ENCODE peak calls at places on chromosomes 11 and 22, in seven cellular contexts. One of them, this sample, is unnamed.

GRCh38 chr11:64792482-64792881 is 10.5 kb downstream of the MAP4K2 start:
- DNase-seq in epithelial cell of esophagus: no peak
- DNase-seq in brain microvascular endothelial cell: no peak
- DNase-seq in Calu3: no peak
- DNase-seq in HFFc6: no peak
- DNase-seq in GM12865: no peak
- DNase-seq in activated B cell treated with CpG ODN at 0.5 μM for 24 hours: no peak
- DNase-seq in this sample: no peak

GRCh38 chr11:102666331-102666957 is 39.1 kb downstream of the MMP27 start:
- DNase-seq in epithelial cell of esophagus: peak; percentile 53
- DNase-seq in brain microvascular endothelial cell: peak; percentile 44
- DNase-seq in Calu3: peak; percentile 28
- DNase-seq in HFFc6: peak; percentile 46
- DNase-seq in GM12865: peak; percentile 44
- DNase-seq in activated B cell treated with CpG ODN at 0.5 μM for 24 hours: no peak
- DNase-seq in this sample: no peak

GRCh38 chr11:116078101-116078561 is 573.9 kb upstream of the CADM1 start:
- DNase-seq in epithelial cell of esophagus: no peak
- DNase-seq in brain microvascular endothelial cell: no peak
- DNase-seq in Calu3: no peak
- DNase-seq in HFFc6: no peak
- DNase-seq in GM12865: peak; percentile 51
- DNase-seq in activated B cell treated with CpG ODN at 0.5 μM for 24 hours: no peak
- DNase-seq in this sample: no peak

GRCh38 chr22:26429458-26430238 is 588 bp downstream of the ASPHD2 start:
- DNase-seq in epithelial cell of esophagus: no peak
- DNase-seq in brain microvascular endothelial cell: no peak
- DNase-seq in Calu3: no peak
- DNase-seq in HFFc6: no peak
- DNase-seq in GM12865: peak; percentile 29
- DNase-seq in activated B cell treated with CpG ODN at 0.5 μM for 24 hours: no peak
- DNase-seq in this sample: no peak

GRCh38 chr11:129739339-129739738 is 76.3 kb upstream of the TMEM45B start:
- DNase-seq in epithelial cell of esophagus: no peak
- DNase-seq in brain microvascular endothelial cell: no peak
- DNase-seq in Calu3: no peak
- DNase-seq in HFFc6: no peak
- DNase-seq in GM12865: no peak
- DNase-seq in activated B cell treated with CpG ODN at 0.5 μM for 24 hours: no peak
- DNase-seq in this sample: no peak

GRCh38 chr11:3043315-3043871 is 13.8 kb downstream of the CARS1 start:
- DNase-seq in epithelial cell of esophagus: no peak
- DNase-seq in brain microvascular endothelial cell: no peak
- DNase-seq in Calu3: no peak
- DNase-seq in HFFc6: no peak
- DNase-seq in GM12865: no peak
- DNase-seq in activated B cell treated with CpG ODN at 0.5 μM for 24 hours: no peak
- DNase-seq in this sample: no peak

GRCh38 chr11:134124660-134125451 is 56.0 kb downstream of the JAM3 start:
- DNase-seq in epithelial cell of esophagus: no peak
- DNase-seq in brain microvascular endothelial cell: peak; percentile 37
- DNase-seq in Calu3: peak; percentile 34
- DNase-seq in HFFc6: peak; percentile 4
- DNase-seq in GM12865: no peak
- DNase-seq in activated B cell treated with CpG ODN at 0.5 μM for 24 hours: no peak
- DNase-seq in this sample: no peak

GRCh38 chr11:2741377-2742131 is 41.8 kb upstream of the KCNQ1OT1 start:
- DNase-seq in epithelial cell of esophagus: peak; percentile 17
- DNase-seq in brain microvascular endothelial cell: peak; percentile 63
- DNase-seq in Calu3: no peak
- DNase-seq in HFFc6: peak; percentile 37
- DNase-seq in GM12865: no peak
- DNase-seq in activated B cell treated with CpG ODN at 0.5 μM for 24 hours: no peak
- DNase-seq in this sample: no peak

GRCh38 chr22:29348956-29349355 is 33.5 kb upstream of the RASL10A start:
- DNase-seq in epithelial cell of esophagus: peak; percentile 89
- DNase-seq in brain microvascular endothelial cell: no peak
- DNase-seq in Calu3: no peak
- DNase-seq in HFFc6: no peak
- DNase-seq in GM12865: no peak
- DNase-seq in activated B cell treated with CpG ODN at 0.5 μM for 24 hours: no peak
- DNase-seq in this sample: no peak

GRCh38 chr11:115550291-115551059 is 46.3 kb upstream of the CADM1 start:
- DNase-seq in epithelial cell of esophagus: no peak
- DNase-seq in brain microvascular endothelial cell: no peak
- DNase-seq in Calu3: no peak
- DNase-seq in HFFc6: no peak
- DNase-seq in GM12865: no peak
- DNase-seq in activated B cell treated with CpG ODN at 0.5 μM for 24 hours: no peak
- DNase-seq in this sample: no peak

GRCh38 chr11:64753380-64754123 is 6.2 kb downstream of the PYGM start:
- DNase-seq in epithelial cell of esophagus: no peak
- DNase-seq in brain microvascular endothelial cell: no peak
- DNase-seq in Calu3: no peak
- DNase-seq in HFFc6: no peak
- DNase-seq in GM12865: no peak
- DNase-seq in activated B cell treated with CpG ODN at 0.5 μM for 24 hours: no peak
- DNase-seq in this sample: no peak

GRCh38 chr11:77473001-77473800 is 693 bp downstream of the PAK1 start:
- DNase-seq in epithelial cell of esophagus: peak; percentile 60
- DNase-seq in brain microvascular endothelial cell: no peak
- DNase-seq in Calu3: peak; percentile 56
- DNase-seq in HFFc6: no peak
- DNase-seq in GM12865: peak; percentile 71
- DNase-seq in activated B cell treated with CpG ODN at 0.5 μM for 24 hours: peak; percentile 62
- DNase-seq in this sample: peak; percentile 36

GRCh38 chr11:34513674-34513995 is at the start of gene ELF5:
- DNase-seq in epithelial cell of esophagus: no peak
- DNase-seq in brain microvascular endothelial cell: no peak
- DNase-seq in Calu3: no peak
- DNase-seq in HFFc6: no peak
- DNase-seq in GM12865: no peak
- DNase-seq in activated B cell treated with CpG ODN at 0.5 μM for 24 hours: no peak
- DNase-seq in this sample: no peak

GRCh38 chr22:20319041-20319744 is 667 bp downstream of the DGCR6L start:
- DNase-seq in epithelial cell of esophagus: no peak
- DNase-seq in brain microvascular endothelial cell: no peak
- DNase-seq in Calu3: no peak
- DNase-seq in HFFc6: no peak
- DNase-seq in GM12865: peak; percentile 26
- DNase-seq in activated B cell treated with CpG ODN at 0.5 μM for 24 hours: peak; percentile 37
- DNase-seq in this sample: no peak

GRCh38 chr11:121936781-121937447 is 179.1 kb downstream of the BLID start:
- DNase-seq in epithelial cell of esophagus: peak; percentile 86
- DNase-seq in brain microvascular endothelial cell: peak; percentile 31
- DNase-seq in Calu3: no peak
- DNase-seq in HFFc6: peak; percentile 65
- DNase-seq in GM12865: no peak
- DNase-seq in activated B cell treated with CpG ODN at 0.5 μM for 24 hours: no peak
- DNase-seq in this sample: no peak

GRCh38 chr22:41935015-41935908 is 8.7 kb upstream of the TNFRSF13C start:
- DNase-seq in epithelial cell of esophagus: no peak
- DNase-seq in brain microvascular endothelial cell: no peak
- DNase-seq in Calu3: no peak
- DNase-seq in HFFc6: no peak
- DNase-seq in GM12865: no peak
- DNase-seq in activated B cell treated with CpG ODN at 0.5 μM for 24 hours: peak; percentile 38
- DNase-seq in this sample: no peak

GRCh38 chr11:6655790-6656580 is at the start of gene DCHS1:
- DNase-seq in epithelial cell of esophagus: no peak
- DNase-seq in brain microvascular endothelial cell: no peak
- DNase-seq in Calu3: no peak
- DNase-seq in HFFc6: no peak
- DNase-seq in GM12865: no peak
- DNase-seq in activated B cell treated with CpG ODN at 0.5 μM for 24 hours: no peak
- DNase-seq in this sample: peak; percentile 22

GRCh38 chr22:19689408-19689807 is 24.9 kb upstream of the SEPTIN5 start:
- DNase-seq in epithelial cell of esophagus: no peak
- DNase-seq in brain microvascular endothelial cell: no peak
- DNase-seq in Calu3: no peak
- DNase-seq in HFFc6: no peak
- DNase-seq in GM12865: no peak
- DNase-seq in activated B cell treated with CpG ODN at 0.5 μM for 24 hours: no peak
- DNase-seq in this sample: no peak

GRCh38 chr22:48316245-48316875 is 1511.3 kb downstream of the BRD1 start:
- DNase-seq in epithelial cell of esophagus: no peak
- DNase-seq in brain microvascular endothelial cell: no peak
- DNase-seq in Calu3: no peak
- DNase-seq in HFFc6: no peak
- DNase-seq in GM12865: no peak
- DNase-seq in activated B cell treated with CpG ODN at 0.5 μM for 24 hours: no peak
- DNase-seq in this sample: no peak

GRCh38 chr11:67045314-67045713 is 11.3 kb upstream of the RHOD start:
- DNase-seq in epithelial cell of esophagus: peak; percentile 94
- DNase-seq in brain microvascular endothelial cell: peak; percentile 94
- DNase-seq in Calu3: no peak
- DNase-seq in HFFc6: peak; percentile 83
- DNase-seq in GM12865: peak; percentile 55
- DNase-seq in activated B cell treated with CpG ODN at 0.5 μM for 24 hours: no peak
- DNase-seq in this sample: no peak

GRCh38 chr11:97557399-97557798 is 1167.6 kb downstream of the JRKL start:
- DNase-seq in epithelial cell of esophagus: peak; percentile 30
- DNase-seq in brain microvascular endothelial cell: peak; percentile 5
- DNase-seq in Calu3: no peak
- DNase-seq in HFFc6: no peak
- DNase-seq in GM12865: no peak
- DNase-seq in activated B cell treated with CpG ODN at 0.5 μM for 24 hours: no peak
- DNase-seq in this sample: no peak

GRCh38 chr22:44970291-44970690 is 39.5 kb downstream of the PHF21B start:
- DNase-seq in epithelial cell of esophagus: no peak
- DNase-seq in brain microvascular endothelial cell: no peak
- DNase-seq in Calu3: no peak
- DNase-seq in HFFc6: no peak
- DNase-seq in GM12865: no peak
- DNase-seq in activated B cell treated with CpG ODN at 0.5 μM for 24 hours: no peak
- DNase-seq in this sample: no peak

GRCh38 chr22:44973829-44974228 is 36.0 kb downstream of the PHF21B start:
- DNase-seq in epithelial cell of esophagus: no peak
- DNase-seq in brain microvascular endothelial cell: no peak
- DNase-seq in Calu3: no peak
- DNase-seq in HFFc6: no peak
- DNase-seq in GM12865: no peak
- DNase-seq in activated B cell treated with CpG ODN at 0.5 μM for 24 hours: no peak
- DNase-seq in this sample: no peak

GRCh38 chr22:44971651-44972362 is 38.0 kb downstream of the PHF21B start:
- DNase-seq in epithelial cell of esophagus: peak; percentile 43
- DNase-seq in brain microvascular endothelial cell: no peak
- DNase-seq in Calu3: no peak
- DNase-seq in HFFc6: no peak
- DNase-seq in GM12865: no peak
- DNase-seq in activated B cell treated with CpG ODN at 0.5 μM for 24 hours: no peak
- DNase-seq in this sample: no peak

GRCh38 chr22:44969817-44970216 is 40.0 kb downstream of the PHF21B start:
- DNase-seq in epithelial cell of esophagus: no peak
- DNase-seq in brain microvascular endothelial cell: no peak
- DNase-seq in Calu3: no peak
- DNase-seq in HFFc6: no peak
- DNase-seq in GM12865: no peak
- DNase-seq in activated B cell treated with CpG ODN at 0.5 μM for 24 hours: no peak
- DNase-seq in this sample: no peak

GRCh38 chr22:44972363-44973083 is 37.3 kb downstream of the PHF21B start:
- DNase-seq in epithelial cell of esophagus: peak; percentile 55
- DNase-seq in brain microvascular endothelial cell: no peak
- DNase-seq in Calu3: no peak
- DNase-seq in HFFc6: no peak
- DNase-seq in GM12865: peak; percentile 61
- DNase-seq in activated B cell treated with CpG ODN at 0.5 μM for 24 hours: no peak
- DNase-seq in this sample: no peak
- TF ChIP-seq CTCF in epithelial cell of esophagus: no peak
- TF ChIP-seq CTCF in brain microvascular endothelial cell: no peak
- TF ChIP-seq CTCF in Calu3: no peak
- TF ChIP-seq CTCF in HFFc6: no peak
- TF ChIP-seq CTCF in GM12865: no peak
- TF ChIP-seq CTCF in activated B cell treated with CpG ODN at 0.5 μM for 24 hours: no peak
- TF ChIP-seq CTCF in this sample: no peak

DNA sequence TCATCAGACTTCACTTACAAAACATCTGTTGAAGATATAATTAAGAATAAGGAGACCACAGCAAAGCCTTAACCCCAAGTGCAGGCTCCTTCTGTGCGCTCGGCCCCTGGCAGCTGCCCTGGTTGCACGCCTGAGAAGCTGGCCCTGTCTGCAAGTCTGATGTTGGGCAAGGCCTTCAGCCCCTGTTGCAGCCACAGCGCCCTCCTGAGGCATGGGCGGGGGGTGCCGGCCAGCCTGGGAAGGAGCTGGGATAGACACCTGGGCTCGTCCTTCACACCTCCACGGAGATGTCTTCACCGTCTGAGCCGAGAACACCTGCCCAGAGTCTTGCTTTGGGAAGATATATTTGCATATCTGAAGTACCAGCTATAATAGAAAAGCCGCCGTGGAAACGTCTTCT is 104.1 kb downstream of the MPPED1 start:
- DNase-seq in epithelial cell of esophagus: no peak
- DNase-seq in brain microvascular endothelial cell: no peak
- DNase-seq in Calu3: no peak
- DNase-seq in HFFc6: no peak
- DNase-seq in GM12865: no peak
- DNase-seq in activated B cell treated with CpG ODN at 0.5 μM for 24 hours: no peak
- DNase-seq in this sample: no peak
- TF ChIP-seq CTCF in epithelial cell of esophagus: no peak
- TF ChIP-seq CTCF in brain microvascular endothelial cell: no peak
- TF ChIP-seq CTCF in Calu3: no peak
- TF ChIP-seq CTCF in HFFc6: peak; percentile 23
- TF ChIP-seq CTCF in GM12865: no peak
- TF ChIP-seq CTCF in activated B cell treated with CpG ODN at 0.5 μM for 24 hours: no peak
- TF ChIP-seq CTCF in this sample: no peak

GRCh38 chr11:8000390-8000789 is 13.3 kb downstream of the EIF3F start:
- DNase-seq in epithelial cell of esophagus: no peak
- DNase-seq in brain microvascular endothelial cell: no peak
- DNase-seq in Calu3: no peak
- DNase-seq in HFFc6: no peak
- DNase-seq in GM12865: no peak
- DNase-seq in activated B cell treated with CpG ODN at 0.5 μM for 24 hours: no peak
- DNase-seq in this sample: no peak
- TF ChIP-seq CTCF in epithelial cell of esophagus: no peak
- TF ChIP-seq CTCF in brain microvascular endothelial cell: no peak
- TF ChIP-seq CTCF in Calu3: no peak
- TF ChIP-seq CTCF in HFFc6: no peak
- TF ChIP-seq CTCF in GM12865: no peak
- TF ChIP-seq CTCF in activated B cell treated with CpG ODN at 0.5 μM for 24 hours: no peak
- TF ChIP-seq CTCF in this sample: no peak

GRCh38 chr11:65900125-65900898 is at the start of gene FOSL1:
- DNase-seq in epithelial cell of esophagus: peak; percentile 100
- DNase-seq in brain microvascular endothelial cell: peak; percentile 93
- DNase-seq in Calu3: peak; percentile 99
- DNase-seq in HFFc6: peak; percentile 96
- DNase-seq in GM12865: peak; percentile 98
- DNase-seq in activated B cell treated with CpG ODN at 0.5 μM for 24 hours: peak; percentile 82
- DNase-seq in this sample: peak; percentile 81

GRCh38 chr11:65898656-65899355 is 1.4 kb downstream of the FOSL1 start:
- DNase-seq in epithelial cell of esophagus: peak; percentile 89
- DNase-seq in brain microvascular endothelial cell: no peak
- DNase-seq in Calu3: no peak
- DNase-seq in HFFc6: no peak
- DNase-seq in GM12865: no peak
- DNase-seq in activated B cell treated with CpG ODN at 0.5 μM for 24 hours: no peak
- DNase-seq in this sample: no peak

GRCh38 chr11:65897020-65897471 is 3.1 kb downstream of the FOSL1 start:
- DNase-seq in epithelial cell of esophagus: no peak
- DNase-seq in brain microvascular endothelial cell: no peak
- DNase-seq in Calu3: no peak
- DNase-seq in HFFc6: no peak
- DNase-seq in GM12865: no peak
- DNase-seq in activated B cell treated with CpG ODN at 0.5 μM for 24 hours: no peak
- DNase-seq in this sample: no peak

GRCh38 chr11:65900899-65901180 is 652 bp upstream of the FOSL1 start:
- DNase-seq in epithelial cell of esophagus: no peak
- DNase-seq in brain microvascular endothelial cell: no peak
- DNase-seq in Calu3: no peak
- DNase-seq in HFFc6: no peak
- DNase-seq in GM12865: no peak
- DNase-seq in activated B cell treated with CpG ODN at 0.5 μM for 24 hours: no peak
- DNase-seq in this sample: no peak

GRCh38 chr11:65899356-65900124 is 648 bp downstream of the FOSL1 start:
- DNase-seq in epithelial cell of esophagus: no peak
- DNase-seq in brain microvascular endothelial cell: peak; percentile 71
- DNase-seq in Calu3: peak; percentile 87
- DNase-seq in HFFc6: peak; percentile 77
- DNase-seq in GM12865: peak; percentile 70
- DNase-seq in activated B cell treated with CpG ODN at 0.5 μM for 24 hours: peak; percentile 53
- DNase-seq in this sample: no peak
- TF ChIP-seq CTCF in epithelial cell of esophagus: no peak
- TF ChIP-seq CTCF in brain microvascular endothelial cell: no peak
- TF ChIP-seq CTCF in Calu3: no peak
- TF ChIP-seq CTCF in HFFc6: peak; percentile 33
- TF ChIP-seq CTCF in GM12865: peak; percentile 1
- TF ChIP-seq CTCF in activated B cell treated with CpG ODN at 0.5 μM for 24 hours: no peak
- TF ChIP-seq CTCF in this sample: no peak